ENCODE peak calls at places on chromosomes 11 and 22, in eight cellular contexts. One of them, this sample, is unnamed.

GRCh38 chr22:49100764-49101163 is 726.9 kb downstream of the BRD1 start:
- DNase-seq in fibroblast of pulmonary artery: no peak
- DNase-seq in body of pancreas: no peak
- DNase-seq in choroid plexus epithelial cell: no peak
- DNase-seq in astrocyte of the spinal cord: no peak
- DNase-seq in IMR-90: no peak
- DNase-seq in uterus: no peak
- DNase-seq in coronary artery: no peak
- DNase-seq in this sample: no peak

GRCh38 chr11:119091966-119092879 is 7.5 kb downstream of the HMBS start:
- DNase-seq in body of pancreas: no peak
- DNase-seq in IMR-90: no peak
- DNase-seq in coronary artery: no peak
- DNase-seq in uterus: no peak
- DNase-seq in choroid plexus epithelial cell: no peak
- DNase-seq in astrocyte of the spinal cord: no peak
- DNase-seq in fibroblast of pulmonary artery: no peak
- DNase-seq in this sample: no peak

GRCh38 chr22:22692707-22693530 is 48.5 kb downstream of the GGTLC2 start:
- DNase-seq in fibroblast of pulmonary artery: peak
- DNase-seq in choroid plexus epithelial cell: peak
- DNase-seq in uterus: no peak
- DNase-seq in body of pancreas: peak
- DNase-seq in coronary artery: no peak
- DNase-seq in IMR-90: peak
- DNase-seq in astrocyte of the spinal cord: peak
- DNase-seq in this sample: peak

GRCh38 chr11:33262016-33262638 is 4.9 kb downstream of the HIPK3 start:
- DNase-seq in astrocyte of the spinal cord: peak
- DNase-seq in IMR-90: peak
- DNase-seq in fibroblast of pulmonary artery: peak
- DNase-seq in choroid plexus epithelial cell: peak
- DNase-seq in coronary artery: no peak
- DNase-seq in uterus: no peak
- DNase-seq in body of pancreas: no peak
- DNase-seq in this sample: no peak

GRCh38 chr22:19731361-19731725 is 8.0 kb downstream of the GP1BB start:
- DNase-seq in choroid plexus epithelial cell: no peak
- DNase-seq in body of pancreas: no peak
- DNase-seq in fibroblast of pulmonary artery: no peak
- DNase-seq in astrocyte of the spinal cord: no peak
- DNase-seq in uterus: no peak
- DNase-seq in IMR-90: no peak
- DNase-seq in coronary artery: no peak
- DNase-seq in this sample: no peak

GRCh38 chr11:86089659-86090058 is 20.8 kb upstream of the PICALM start:
- DNase-seq in astrocyte of the spinal cord: peak
- DNase-seq in uterus: no peak
- DNase-seq in body of pancreas: no peak
- DNase-seq in choroid plexus epithelial cell: peak
- DNase-seq in fibroblast of pulmonary artery: peak
- DNase-seq in coronary artery: no peak
- DNase-seq in IMR-90: no peak
- DNase-seq in this sample: peak

GRCh38 chr22:45328822-45329535 is 19.2 kb downstream of the FAM118A start:
- DNase-seq in fibroblast of pulmonary artery: no peak
- DNase-seq in coronary artery: no peak
- DNase-seq in uterus: no peak
- DNase-seq in choroid plexus epithelial cell: no peak
- DNase-seq in IMR-90: no peak
- DNase-seq in astrocyte of the spinal cord: no peak
- DNase-seq in body of pancreas: no peak
- DNase-seq in this sample: no peak

GRCh38 chr11:70205049-70205725 is 2.1 kb downstream of the FADD start:
- DNase-seq in IMR-90: peak
- DNase-seq in body of pancreas: no peak
- DNase-seq in choroid plexus epithelial cell: peak
- DNase-seq in coronary artery: no peak
- DNase-seq in astrocyte of the spinal cord: no peak
- DNase-seq in fibroblast of pulmonary artery: peak
- DNase-seq in uterus: no peak
- DNase-seq in this sample: peak

GRCh38 chr22:30047364-30047738 is 32.9 kb upstream of the HORMAD2 start:
- DNase-seq in choroid plexus epithelial cell: peak
- DNase-seq in astrocyte of the spinal cord: no peak
- DNase-seq in uterus: no peak
- DNase-seq in coronary artery: no peak
- DNase-seq in IMR-90: peak
- DNase-seq in body of pancreas: no peak
- DNase-seq in fibroblast of pulmonary artery: peak
- DNase-seq in this sample: peak

GRCh38 chr11:63916837-63917684 is at the start of gene RCOR2:
- DNase-seq in uterus: peak
- DNase-seq in fibroblast of pulmonary artery: peak
- DNase-seq in body of pancreas: peak
- DNase-seq in choroid plexus epithelial cell: peak
- DNase-seq in IMR-90: peak
- DNase-seq in astrocyte of the spinal cord: peak
- DNase-seq in coronary artery: no peak
- DNase-seq in this sample: peak

GRCh38 chr22:46061431-46062231 is 84.7 kb upstream of the WNT7B start:
- DNase-seq in choroid plexus epithelial cell: no peak
- DNase-seq in fibroblast of pulmonary artery: no peak
- DNase-seq in body of pancreas: peak
- DNase-seq in IMR-90: no peak
- DNase-seq in uterus: peak
- DNase-seq in coronary artery: peak
- DNase-seq in astrocyte of the spinal cord: no peak
- DNase-seq in this sample: no peak

GRCh38 chr11:65298655-65299179 is 15.9 kb upstream of the CDC42EP2 start:
- DNase-seq in uterus: peak
- DNase-seq in coronary artery: peak
- DNase-seq in astrocyte of the spinal cord: peak
- DNase-seq in IMR-90: peak
- DNase-seq in body of pancreas: peak
- DNase-seq in fibroblast of pulmonary artery: peak
- DNase-seq in choroid plexus epithelial cell: peak
- DNase-seq in this sample: peak

DNA sequence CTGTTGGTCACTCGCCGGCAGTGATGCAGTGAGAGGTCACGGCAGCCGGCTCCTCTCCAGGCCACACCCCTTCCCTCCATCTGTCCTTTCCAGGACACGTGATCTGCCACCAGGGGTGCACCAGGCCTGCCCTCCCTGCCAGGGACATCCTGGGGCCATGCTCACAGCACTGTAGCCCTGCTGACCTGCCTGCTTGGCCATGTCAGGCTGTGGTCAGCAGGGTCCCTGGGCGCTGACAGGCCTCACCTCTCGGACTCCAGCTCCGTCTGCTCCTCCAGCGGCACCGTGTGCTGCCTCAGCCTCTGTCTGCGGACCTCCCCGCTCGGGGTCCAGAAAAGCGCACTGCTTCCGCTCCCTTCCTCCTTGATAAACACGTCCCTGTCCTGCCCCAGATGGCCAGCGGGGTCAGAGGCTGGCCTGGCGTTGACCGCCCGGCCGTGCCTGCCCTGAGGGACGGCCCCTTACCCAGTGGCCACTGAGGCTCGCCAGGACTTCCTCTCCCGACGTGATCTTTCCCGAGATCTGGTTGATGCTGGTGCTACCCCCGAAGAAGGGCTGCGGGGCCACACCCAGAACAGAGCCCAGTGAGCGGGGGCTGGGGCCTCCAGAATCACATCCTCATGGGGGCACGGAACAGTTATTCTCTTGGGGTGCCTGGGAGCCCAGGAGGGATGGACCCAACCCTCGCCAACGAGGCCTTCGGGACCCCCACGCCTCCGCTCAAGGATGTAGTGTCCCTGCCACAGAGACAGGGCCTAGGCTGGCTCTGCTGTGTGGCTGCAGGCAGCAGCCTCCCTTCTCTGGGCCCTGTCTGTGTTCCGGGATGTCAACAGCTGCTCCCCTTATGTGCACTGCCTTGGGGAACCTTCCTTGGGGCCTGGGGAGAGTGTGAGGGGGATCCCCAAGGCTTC is 36.3 kb upstream of the CARS1 start:
- DNase-seq in fibroblast of pulmonary artery: no peak
- DNase-seq in astrocyte of the spinal cord: no peak
- DNase-seq in choroid plexus epithelial cell: no peak
- DNase-seq in coronary artery: no peak
- DNase-seq in body of pancreas: no peak
- DNase-seq in IMR-90: no peak
- DNase-seq in uterus: peak
- DNase-seq in this sample: no peak
- TF ChIP-seq CTCF in fibroblast of pulmonary artery: no peak
- TF ChIP-seq CTCF in astrocyte of the spinal cord: no peak
- TF ChIP-seq CTCF in choroid plexus epithelial cell: no peak
- TF ChIP-seq CTCF in coronary artery: no peak
- TF ChIP-seq CTCF in body of pancreas: no peak
- TF ChIP-seq CTCF in IMR-90: no peak
- TF ChIP-seq CTCF in uterus: no peak
- TF ChIP-seq CTCF in this sample: no peak

DNA sequence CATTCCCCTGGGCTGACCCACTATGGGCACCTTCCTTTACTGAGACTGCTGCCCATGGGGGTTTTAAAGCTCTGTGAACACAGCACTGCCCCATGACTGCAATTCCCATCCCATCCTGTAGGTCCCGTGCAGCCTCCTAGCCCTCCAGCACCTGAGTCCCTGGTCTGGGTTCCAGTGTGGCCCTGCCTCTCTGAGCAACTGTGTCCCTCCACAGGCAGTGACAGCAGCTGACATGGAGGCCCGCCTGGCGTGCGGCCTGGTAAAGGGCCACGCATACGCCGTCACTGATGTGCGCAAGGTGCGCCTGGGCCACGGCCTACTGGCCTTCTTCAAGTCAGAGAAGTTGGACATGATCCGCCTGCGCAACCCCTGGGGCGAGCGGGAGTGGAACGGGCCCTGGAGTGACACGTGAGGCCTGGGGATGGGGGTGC is 12.6 kb downstream of the OMP start:
- DNase-seq in IMR-90: no peak
- DNase-seq in astrocyte of the spinal cord: no peak
- DNase-seq in choroid plexus epithelial cell: no peak
- DNase-seq in fibroblast of pulmonary artery: no peak
- DNase-seq in coronary artery: no peak
- DNase-seq in body of pancreas: no peak
- DNase-seq in uterus: no peak
- DNase-seq in this sample: no peak
- TF ChIP-seq CTCF in IMR-90: no peak
- TF ChIP-seq CTCF in astrocyte of the spinal cord: peak
- TF ChIP-seq CTCF in choroid plexus epithelial cell: peak
- TF ChIP-seq CTCF in fibroblast of pulmonary artery: peak
- TF ChIP-seq CTCF in coronary artery: no peak
- TF ChIP-seq CTCF in body of pancreas: no peak
- TF ChIP-seq CTCF in uterus: no peak
- TF ChIP-seq CTCF in this sample: peak

GRCh38 chr22:24133187-24133965 is 47.9 kb upstream of the SUSD2 start:
- DNase-seq in uterus: no peak
- DNase-seq in choroid plexus epithelial cell: peak
- DNase-seq in body of pancreas: no peak
- DNase-seq in fibroblast of pulmonary artery: peak
- DNase-seq in coronary artery: no peak
- DNase-seq in IMR-90: peak
- DNase-seq in astrocyte of the spinal cord: peak
- DNase-seq in this sample: peak

GRCh38 chr22:24128631-24129601 is 52.4 kb upstream of the SUSD2 start:
- DNase-seq in IMR-90: no peak
- DNase-seq in fibroblast of pulmonary artery: no peak
- DNase-seq in uterus: no peak
- DNase-seq in body of pancreas: peak
- DNase-seq in astrocyte of the spinal cord: no peak
- DNase-seq in coronary artery: no peak
- DNase-seq in choroid plexus epithelial cell: no peak
- DNase-seq in this sample: no peak

GRCh38 chr22:24128024-24128423 is 53.3 kb upstream of the SUSD2 start:
- DNase-seq in coronary artery: no peak
- DNase-seq in fibroblast of pulmonary artery: no peak
- DNase-seq in IMR-90: no peak
- DNase-seq in body of pancreas: no peak
- DNase-seq in choroid plexus epithelial cell: no peak
- DNase-seq in uterus: no peak
- DNase-seq in astrocyte of the spinal cord: no peak
- DNase-seq in this sample: no peak

GRCh38 chr22:24125942-24126341 is 55.3 kb upstream of the SUSD2 start:
- DNase-seq in coronary artery: no peak
- DNase-seq in uterus: no peak
- DNase-seq in IMR-90: no peak
- DNase-seq in astrocyte of the spinal cord: no peak
- DNase-seq in fibroblast of pulmonary artery: no peak
- DNase-seq in choroid plexus epithelial cell: no peak
- DNase-seq in body of pancreas: no peak
- DNase-seq in this sample: no peak

GRCh38 chr22:24129980-24130379 is 51.3 kb upstream of the SUSD2 start:
- DNase-seq in coronary artery: no peak
- DNase-seq in IMR-90: no peak
- DNase-seq in astrocyte of the spinal cord: no peak
- DNase-seq in body of pancreas: no peak
- DNase-seq in uterus: no peak
- DNase-seq in fibroblast of pulmonary artery: no peak
- DNase-seq in choroid plexus epithelial cell: no peak
- DNase-seq in this sample: no peak
- TF ChIP-seq CTCF in coronary artery: no peak
- TF ChIP-seq CTCF in IMR-90: no peak
- TF ChIP-seq CTCF in astrocyte of the spinal cord: no peak
- TF ChIP-seq CTCF in body of pancreas: no peak
- TF ChIP-seq CTCF in uterus: no peak
- TF ChIP-seq CTCF in fibroblast of pulmonary artery: no peak
- TF ChIP-seq CTCF in choroid plexus epithelial cell: no peak
- TF ChIP-seq CTCF in this sample: no peak

GRCh38 chr11:60344146-60344545 is 17.1 kb downstream of the MS4A6E start:
- DNase-seq in astrocyte of the spinal cord: no peak
- DNase-seq in coronary artery: no peak
- DNase-seq in fibroblast of pulmonary artery: no peak
- DNase-seq in choroid plexus epithelial cell: no peak
- DNase-seq in body of pancreas: no peak
- DNase-seq in IMR-90: no peak
- DNase-seq in uterus: no peak
- DNase-seq in this sample: no peak

GRCh38 chr11:60347084-60347797 is 20.2 kb downstream of the MS4A6E start:
- DNase-seq in body of pancreas: no peak
- DNase-seq in astrocyte of the spinal cord: no peak
- DNase-seq in choroid plexus epithelial cell: no peak
- DNase-seq in fibroblast of pulmonary artery: no peak
- DNase-seq in coronary artery: no peak
- DNase-seq in uterus: no peak
- DNase-seq in IMR-90: no peak
- DNase-seq in this sample: no peak

GRCh38 chr11:60348116-60348515 is 21.1 kb downstream of the MS4A6E start:
- DNase-seq in body of pancreas: no peak
- DNase-seq in coronary artery: no peak
- DNase-seq in astrocyte of the spinal cord: no peak
- DNase-seq in fibroblast of pulmonary artery: no peak
- DNase-seq in choroid plexus epithelial cell: no peak
- DNase-seq in IMR-90: no peak
- DNase-seq in uterus: no peak
- DNase-seq in this sample: no peak

GRCh38 chr11:60343094-60343704 is 16.1 kb downstream of the MS4A6E start:
- DNase-seq in fibroblast of pulmonary artery: peak
- DNase-seq in uterus: no peak
- DNase-seq in IMR-90: no peak
- DNase-seq in astrocyte of the spinal cord: no peak
- DNase-seq in coronary artery: no peak
- DNase-seq in body of pancreas: no peak
- DNase-seq in choroid plexus epithelial cell: peak
- DNase-seq in this sample: no peak

GRCh38 chr11:60345489-60345888 is 18.4 kb downstream of the MS4A6E start:
- DNase-seq in IMR-90: no peak
- DNase-seq in coronary artery: no peak
- DNase-seq in astrocyte of the spinal cord: no peak
- DNase-seq in uterus: no peak
- DNase-seq in body of pancreas: peak
- DNase-seq in choroid plexus epithelial cell: peak
- DNase-seq in fibroblast of pulmonary artery: no peak
- DNase-seq in this sample: no peak
- TF ChIP-seq CTCF in IMR-90: peak
- TF ChIP-seq CTCF in coronary artery: no peak
- TF ChIP-seq CTCF in astrocyte of the spinal cord: no peak
- TF ChIP-seq CTCF in uterus: no peak
- TF ChIP-seq CTCF in body of pancreas: peak
- TF ChIP-seq CTCF in choroid plexus epithelial cell: peak
- TF ChIP-seq CTCF in fibroblast of pulmonary artery: peak
- TF ChIP-seq CTCF in this sample: no peak